ENCODE peak calls at places on chromosomes 2 and 18, in seven cellular contexts. B, X, S, U, Y, O and N are unnamed samples.

GRCh38 chr2:127398239-127398590 is 10.4 kb upstream of the MAP3K2 start:
- DNase-seq in S (peak; percentile 96), O (peak; percentile 61), X (peak; percentile 93), Y (peak; percentile 84), U (peak; percentile 47), B (no peak), N (no peak)

GRCh38 chr18:58788971-58789797 is 75.5 kb upstream of the ZNF532 start:
- DNase-seq in Y (peak; percentile 61), S (peak; percentile 92), B (no peak), U (peak; percentile 64), O (no peak), X (peak; percentile 84), N (no peak)

GRCh38 chr2:171726841-171727460 is 39.7 kb downstream of the DYNC1I2 start:
- DNase-seq in S (no peak), B (no peak), O (no peak), X (peak; percentile 45), Y (no peak), U (no peak), N (no peak)

GRCh38 chr2:201070966-201071304 is 536 bp downstream of the HYCC2 start:
- DNase-seq in Y (peak; percentile 40), O (peak; percentile 40), B (no peak), U (no peak), S (peak; percentile 42), X (no peak), N (no peak)

GRCh38 chr2:68336192-68336591 is 16.4 kb upstream of the CNRIP1 start:
- DNase-seq in X (peak; percentile 83), O (peak; percentile 97), S (peak; percentile 5), Y (no peak), U (no peak), B (no peak), N (no peak)

GRCh38 chr2:44362207-44363015 is 664 bp downstream of the CAMKMT start:
- DNase-seq in X (peak; percentile 55), O (peak; percentile 59), B (no peak), U (peak; percentile 37), Y (no peak), S (peak; percentile 72), N (no peak)

GRCh38 chr2:239137890-239138283 is 262.9 kb downstream of the HDAC4 start:
- DNase-seq in Y (no peak), S (no peak), O (no peak), U (no peak), X (no peak), B (no peak), N (no peak)

GRCh38 chr18:45415614-45416013 is 199.7 kb upstream of the SLC14A2 start:
- DNase-seq in S (no peak), U (peak; percentile 24), Y (no peak), O (no peak), X (no peak), B (no peak), N (no peak)

GRCh38 chr2:185219981-185220380 is 518.6 kb upstream of the FSIP2 start:
- DNase-seq in U (no peak), Y (peak; percentile 20), O (peak; percentile 89), X (no peak), B (no peak), S (peak; percentile 19), N (no peak)

GRCh38 chr2:190431907-190432306 is 23.8 kb downstream of the MFSD6 start:
- DNase-seq in X (peak; percentile 17), B (no peak), Y (no peak), S (no peak), U (no peak), O (no peak), N (no peak)

GRCh38 chr2:22821458-22821857 is 563.5 kb upstream of the KLHL29 start:
- DNase-seq in X (no peak), O (no peak), B (no peak), Y (no peak), U (no peak), S (no peak), N (no peak)

GRCh38 chr2:177396630-177397460 is 4.3 kb downstream of the AGPS start:
- DNase-seq in X (peak; percentile 69), Y (peak; percentile 51), B (no peak), S (peak; percentile 71), O (peak; percentile 50), U (no peak), N (no peak)

GRCh38 chr18:50410008-50410407 is 35.2 kb downstream of the SKA1 start:
- DNase-seq in U (no peak), X (no peak), S (no peak), O (no peak), Y (peak; percentile 7), B (no peak), N (no peak)

GRCh38 chr2:102428573-102428972 is 5.6 kb downstream of the IL18RAP start:
- DNase-seq in Y (no peak), S (no peak), U (no peak), X (no peak), O (no peak), B (no peak), N (no peak)

GRCh38 chr2:234091432-234091879 is 41.0 kb downstream of the SPP2 start:
- DNase-seq in O (no peak), Y (no peak), X (no peak), U (no peak), S (no peak), B (no peak), N (no peak)

GRCh38 chr2:162029287-162029901 is 44.6 kb downstream of the DPP4 start:
- DNase-seq in U (no peak), X (peak; percentile 37), O (no peak), B (no peak), S (no peak), Y (no peak), N (no peak)

GRCh38 chr18:57951110-57951796 is 92.8 kb upstream of the NEDD4L start:
- DNase-seq in X (no peak), B (no peak), O (no peak), S (no peak), Y (no peak), U (no peak), N (no peak)

GRCh38 chr2:189360861-189361260 is 80.4 kb upstream of the WDR75 start:
- DNase-seq in U (no peak), X (no peak), O (no peak), S (no peak), B (no peak), Y (no peak), N (no peak)

GRCh38 chr2:189364607-189365006 is 76.7 kb upstream of the WDR75 start:
- DNase-seq in Y (no peak), X (no peak), S (no peak), B (no peak), O (no peak), U (no peak), N (no peak)

GRCh38 chr2:189363559-189363958 is 77.7 kb upstream of the WDR75 start:
- DNase-seq in B (no peak), U (no peak), X (peak; percentile 65), Y (peak; percentile 45), O (no peak), S (peak; percentile 56), N (no peak)

GRCh38 chr2:189366349-189366748 is 74.9 kb upstream of the WDR75 start:
- DNase-seq in Y (no peak), O (peak; percentile 73), U (no peak), S (no peak), X (no peak), B (no peak), N (no peak)

DNA sequence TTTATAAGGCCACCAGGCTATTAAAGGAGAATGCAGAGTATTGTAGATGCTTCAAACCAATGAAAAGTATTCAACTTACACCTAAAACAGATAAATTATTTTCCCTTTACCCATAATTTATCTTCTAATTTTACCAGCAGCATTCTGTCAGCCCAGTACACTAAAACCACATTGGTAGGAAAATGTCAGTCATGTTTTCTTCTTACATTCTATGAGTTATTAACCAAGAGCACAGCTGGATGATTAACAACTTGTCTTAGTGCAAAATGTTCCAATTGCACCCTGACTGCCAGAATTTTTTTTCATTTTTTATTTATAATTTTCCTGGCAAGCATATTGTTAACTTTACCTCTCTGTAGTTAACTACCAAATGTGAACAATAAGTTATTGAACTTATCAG is 79.0 kb upstream of the WDR75 start:
- DNase-seq in U (no peak), Y (no peak), O (no peak), B (no peak), S (no peak), X (no peak), N (no peak)
- H3K4ac ChIP-seq in U (no peak overlapping the region), Y (no peak overlapping the region), O (no peak overlapping the region), B (no peak overlapping the region), S (no peak overlapping the region), X (no peak overlapping the region), N (no peak overlapping the region)

DNA sequence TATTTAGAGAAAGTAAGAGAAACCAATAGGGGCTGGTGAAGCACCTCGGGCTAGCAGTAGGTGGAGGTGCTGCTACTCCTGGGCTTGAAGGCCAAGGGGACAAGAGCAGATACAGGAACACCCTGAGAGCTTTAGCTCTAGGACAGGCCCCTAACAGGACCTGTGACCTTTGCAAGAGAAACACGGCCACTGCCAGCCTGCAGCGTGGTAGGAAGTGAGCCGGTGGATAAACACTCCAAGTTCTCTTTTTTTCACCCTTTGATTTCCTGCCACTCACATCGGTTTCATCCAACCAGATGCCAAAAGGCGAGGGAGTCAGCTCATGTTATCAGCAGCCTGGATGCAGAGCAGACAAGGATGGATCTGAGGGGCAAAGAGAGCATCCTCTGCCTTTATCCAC is 66.8 kb upstream of the SPRED2 start:
- DNase-seq in U (no peak), Y (no peak), S (no peak), B (no peak), X (no peak), O (no peak), N (no peak)
- H3K23ac ChIP-seq in U (no peak overlapping the region), Y (no peak overlapping the region), S (no peak overlapping the region), B (no peak overlapping the region), X (no peak overlapping the region), O (no peak overlapping the region), N (no peak overlapping the region)

DNA sequence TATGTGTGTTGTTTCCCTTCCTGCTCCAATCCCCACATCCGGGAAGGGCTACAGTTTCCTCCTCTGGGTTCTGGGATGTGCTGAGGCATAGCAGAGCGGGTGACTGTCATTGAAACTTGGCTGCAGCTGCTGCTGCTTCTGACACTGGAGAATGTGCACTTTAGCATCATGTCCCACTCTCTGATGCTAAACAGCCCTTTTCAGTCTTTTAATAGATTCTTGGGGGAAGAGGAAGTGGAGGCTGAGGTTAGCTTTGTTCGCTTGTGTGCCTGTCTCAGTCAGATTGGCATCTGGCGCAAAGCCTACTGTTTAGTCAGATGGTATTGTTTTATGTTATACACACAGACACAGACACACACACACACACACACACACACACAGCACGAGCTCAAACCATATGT is 136.5 kb upstream of the RND3 start:
- DNase-seq in Y (no peak), X (no peak), O (no peak), B (no peak), S (no peak), U (no peak), N (no peak)
- H3K4ac ChIP-seq in Y (no peak overlapping the region), X (peak overlapping the region; percentile 68), O (no peak overlapping the region), B (no peak overlapping the region), S (no peak overlapping the region), U (no peak overlapping the region), N (no peak overlapping the region)

GRCh38 chr2:217052856-217053577 is 193.2 kb upstream of the TNP1 start:
- DNase-seq in Y (no peak), U (no peak), X (no peak), O (no peak), B (no peak), S (no peak), N (no peak)

GRCh38 chr2:217045725-217046475 is 186.0 kb upstream of the TNP1 start:
- DNase-seq in B (no peak), O (no peak), Y (no peak), S (no peak), U (no peak), X (peak; percentile 62), N (no peak)

GRCh38 chr2:217047209-217047998 is 187.5 kb upstream of the TNP1 start:
- DNase-seq in Y (no peak), X (peak; percentile 85), B (no peak), U (no peak), O (no peak), S (peak; percentile 94), N (no peak)

GRCh38 chr2:217049376-217049775 is 189.5 kb upstream of the TNP1 start:
- DNase-seq in Y (no peak), U (no peak), S (no peak), B (no peak), O (no peak), X (no peak), N (peak; percentile 84)

GRCh38 chr2:217049931-217050330 is 190.1 kb upstream of the TNP1 start:
- DNase-seq in O (no peak), Y (no peak), B (no peak), X (no peak), S (no peak), U (no peak), N (no peak)
- H3K23ac ChIP-seq in O (no peak overlapping the region), Y (no peak overlapping the region), B (no peak overlapping the region), X (no peak overlapping the region), S (no peak overlapping the region), U (no peak overlapping the region), N (no peak overlapping the region)